ENCODE peak calls at places on chromosomes 13 and 19, in six cellular contexts. C is AG09319; V is stimulated activated CD4-positive, alpha-beta T cell treated with anti-CD3 and anti-CD28 coated beads, Interleukin-4, amount 100 ng/mL, for 1 hour; I is activated T-cell treated with anti-CD3 and anti-CD28 coated beads, Interleukin-2, amount 50 U/mL, for 72 hours; B is effector CD4-positive, alpha-beta T cell; Q is bronchial epithelial cell. D is an unnamed sample.

GRCh38 chr19:58063712-58064111 is 4.6 kb downstream of the ZNF135 start:
- DNase-seq in C (no peak), V (no peak), I (no peak), B (no peak), Q (no peak), D (no peak)

GRCh38 chr13:72535076-72535475 is 192.4 kb downstream of the MZT1 start:
- DNase-seq in C (no peak), V (no peak), I (no peak), B (no peak), Q (no peak), D (no peak)

GRCh38 chr13:35700661-35701060 is 224.2 kb upstream of the MAB21L1 start:
- DNase-seq in C (no peak), V (no peak), I (no peak), B (no peak), Q (no peak), D (no peak)

GRCh38 chr19:35885225-35885624 is 15.1 kb downstream of the NFKBID start:
- DNase-seq in C (no peak), V (no peak), I (no peak), B (no peak), Q (no peak), D (no peak)

GRCh38 chr13:26987614-26988013 is 184.0 kb downstream of the USP12 start:
- DNase-seq in C (no peak), V (no peak), I (no peak), B (no peak), Q (no peak), D (no peak)

GRCh38 chr13:72983085-72983768 is 75.6 kb upstream of the KLF5 start:
- DNase-seq in C (peak; percentile 78), V (no peak), I (no peak), B (no peak), Q (peak; percentile 42), D (no peak)

GRCh38 chr13:27406178-27406939 is 18.1 kb upstream of the GTF3A start:
- DNase-seq in C (no peak), V (no peak), I (peak; percentile 48), B (peak; percentile 27), Q (peak; percentile 43), D (peak; percentile 44)

GRCh38 chr19:4977299-4978174 is 8.6 kb downstream of the KDM4B start:
- DNase-seq in C (peak; percentile 81), V (no peak), I (no peak), B (no peak), Q (peak; percentile 67), D (no peak)

GRCh38 chr13:26062853-26063444 is 11.1 kb upstream of the SHISA2 start:
- DNase-seq in C (peak; percentile 11), V (peak; percentile 15), I (peak; percentile 30), B (peak; percentile 24), Q (peak; percentile 55), D (no peak)

GRCh38 chr19:4521170-4521887 is 3.0 kb upstream of the PLIN4 start:
- DNase-seq in C (no peak), V (no peak), I (no peak), B (no peak), Q (no peak), D (no peak)

GRCh38 chr13:40640845-40641458 is 25.5 kb downstream of the FOXO1 start:
- DNase-seq in C (no peak), V (no peak), I (no peak), B (no peak), Q (peak; percentile 52), D (no peak)

GRCh38 chr19:35271546-35271945 is 2.8 kb downstream of the USF2 start:
- DNase-seq in C (no peak), V (no peak), I (no peak), B (no peak), Q (no peak), D (no peak)

GRCh38 chr19:41697198-41697855 is 9.3 kb upstream of the CEACAM7 start:
- DNase-seq in C (no peak), V (no peak), I (no peak), B (no peak), Q (no peak), D (peak; percentile 14)

GRCh38 chr19:1093330-1093729 is 1.8 kb downstream of the POLR2E start:
- DNase-seq in C (no peak), V (no peak), I (no peak), B (no peak), Q (no peak), D (no peak)

GRCh38 chr13:98144501-98145350 is 1.8 kb downstream of the FARP1 start:
- DNase-seq in C (no peak), V (no peak), I (no peak), B (no peak), Q (peak; percentile 22), D (no peak)

D was measured in naive thymus-derived CD4-positive, alpha-beta T cell.